ENCODE peak calls at places on chromosomes 6 and 20, in eight cellular contexts. O is neuronal stem cell, S is fibroblast of lung, M is GM12878, R is psoas muscle, X is spleen, Q is GM23248, N is left lung. I is an unnamed sample. For H3K4me1, the result is how much of the 10 kb centered on the place peaks cover.

GRCh38 chr6:113570651-113571050 is 286.5 kb upstream of the MARCKS start:
- DNase-seq in S (no peak), N (no peak), R (no peak), Q (no peak), M (no peak), X (no peak), O (no peak), I (no peak)

GRCh38 chr20:37220255-37220654 is 40.9 kb upstream of the MROH8 start:
- DNase-seq in X (no peak), O (no peak), M (no peak), Q (no peak), N (no peak), R (no peak), S (no peak), I (no peak)

GRCh38 chr6:3455490-3456394 is 1.1 kb downstream of the SLC22A23 start:
- DNase-seq in X (no peak), O (no peak), Q (peak), R (peak), N (peak), S (no peak), M (no peak), I (no peak)

GRCh38 chr6:26576929-26577719 is 19.6 kb upstream of the ABT1 start:
- DNase-seq in X (peak), R (no peak), N (no peak), O (peak), Q (peak), S (peak), M (no peak), I (no peak)

GRCh38 chr6:121563286-121563685 is 127.8 kb downstream of the GJA1 start:
- DNase-seq in M (no peak), X (no peak), S (no peak), N (no peak), Q (no peak), O (no peak), R (no peak), I (no peak)

GRCh38 chr6:51153109-51153508 is 334.4 kb downstream of the TFAP2B start:
- DNase-seq in X (no peak), R (no peak), S (no peak), N (no peak), M (no peak), O (no peak), Q (no peak), I (no peak)

GRCh38 chr6:10395946-10396577 is 18.8 kb downstream of the TFAP2A start:
- DNase-seq in Q (no peak), S (no peak), R (no peak), X (no peak), M (no peak), O (no peak), N (no peak), I (no peak)

GRCh38 chr20:32820000-32820697 is 395 bp downstream of the MAPRE1 start:
- DNase-seq in R (peak), O (peak), M (no peak), N (no peak), Q (peak), X (peak), S (peak), I (no peak)

GRCh38 chr20:61978491-61978890 is 87.2 kb downstream of the TAF4 start:
- DNase-seq in S (no peak), N (peak), R (no peak), Q (no peak), X (peak), M (no peak), O (no peak), I (no peak)

GRCh38 chr6:76771076-76771634 is 692.1 kb downstream of the HTR1B start:
- DNase-seq in N (no peak), M (no peak), O (no peak), Q (no peak), S (no peak), R (no peak), X (no peak), I (no peak)

GRCh38 chr6:11279213-11279780 is 46.8 kb upstream of the NEDD9 start:
- DNase-seq in Q (peak), R (peak), M (no peak), O (no peak), X (no peak), S (peak), N (no peak), I (no peak)

GRCh38 chr20:59678951-59679350 is 74.6 kb downstream of the PHACTR3 start:
- DNase-seq in X (no peak), N (no peak), Q (no peak), R (no peak), M (no peak), S (no peak), O (no peak), I (no peak)

GRCh38 chr20:35466856-35467255 is 11.5 kb downstream of the CEP250 start:
- DNase-seq in Q (no peak), S (no peak), N (no peak), X (no peak), O (no peak), M (no peak), R (no peak), I (no peak)

GRCh38 chr20:63495771-63496403 is 3.0 kb downstream of the EEF1A2 start:
- DNase-seq in Q (peak), O (peak), S (peak), N (peak), M (no peak), X (peak), R (peak), I (peak)

GRCh38 chr20:45140836-45141235 is 16.6 kb upstream of the WFDC12 start:
- DNase-seq in X (no peak), S (no peak), O (no peak), R (no peak), M (no peak), N (no peak), Q (no peak), I (no peak)

GRCh38 chr6:116779569-116780164 is 14.1 kb upstream of the FAM162B start:
- DNase-seq in M (no peak), R (no peak), S (peak), X (no peak), O (peak), N (no peak), Q (peak), I (no peak)

GRCh38 chr6:158642805-158643489 is 1.6 kb downstream of the DYNLT1 start:
- DNase-seq in S (no peak), R (no peak), X (no peak), O (no peak), Q (peak), M (no peak), N (no peak), I (no peak)

GRCh38 chr20:60272790-60273189 is 314.6 kb downstream of the CDH26 start:
- DNase-seq in S (no peak), X (no peak), R (no peak), Q (no peak), M (no peak), O (no peak), N (no peak), I (no peak)

GRCh38 chr20:37833172-37833915 is 69.6 kb upstream of the VSTM2L start:
- DNase-seq in S (no peak), N (no peak), M (no peak), Q (no peak), R (no peak), X (no peak), O (no peak), I (no peak)

GRCh38 chr6:51350308-51350904 is 531.7 kb downstream of the TFAP2B start:
- DNase-seq in O (no peak), S (no peak), R (no peak), M (no peak), N (no peak), Q (peak), X (no peak), I (no peak)

GRCh38 chr6:33856655-33857054 is 52.9 kb upstream of the MLN start:
- DNase-seq in S (no peak), M (peak), Q (no peak), O (no peak), N (no peak), R (no peak), X (peak), I (peak)

GRCh38 chr20:24990810-24991252 is 1.7 kb downstream of the APMAP start:
- DNase-seq in N (no peak), O (no peak), X (peak), S (no peak), Q (no peak), R (no peak), M (no peak), I (no peak)

GRCh38 chr6:56040271-56040670 is 164.9 kb upstream of the BMP5 start:
- DNase-seq in X (no peak), N (no peak), O (no peak), S (peak), R (no peak), M (no peak), Q (peak), I (no peak)

GRCh38 chr6:34239240-34239825 is 2.7 kb downstream of the HMGA1 start:
- DNase-seq in M (no peak), S (no peak), R (no peak), Q (no peak), N (no peak), X (peak), O (no peak), I (no peak)

GRCh38 chr20:58880994-58881752 is 28.7 kb downstream of the GNAS start:
- DNase-seq in O (no peak), R (no peak), N (no peak), S (no peak), X (no peak), Q (peak), M (no peak), I (no peak)

GRCh38 chr20:1392443-1392692 is 486 bp downstream of the FKBP1A start:
- DNase-seq in R (no peak), Q (peak), S (no peak), X (no peak), N (no peak), O (no peak), M (no peak), I (no peak)

GRCh38 chr20:20860078-20860806 is 147.8 kb upstream of the RALGAPA2 start:
- DNase-seq in M (peak), O (peak), N (peak), Q (peak), S (peak), X (peak), R (peak), I (peak)

GRCh38 chr6:130020892-130021483 is 2.6 kb downstream of the L3MBTL3 start:
- DNase-seq in R (peak), M (peak), O (peak), Q (peak), X (peak), S (peak), N (peak), I (peak)

GRCh38 chr6:120774275-120774674 is 560.0 kb downstream of the TBC1D32 start:
- DNase-seq in O (no peak), N (no peak), R (no peak), Q (no peak), S (peak), X (no peak), M (no peak), I (no peak)

GRCh38 chr20:32271620-32272019 is 5.8 kb upstream of the KIF3B start:
- DNase-seq in Q (no peak), S (no peak), O (no peak), M (no peak), X (no peak), N (no peak), R (no peak), I (no peak)

GRCh38 chr20:4187147-4187546 is 171.8 kb upstream of the RNF24 start:
- DNase-seq in N (no peak), O (no peak), X (peak), S (no peak), R (no peak), Q (no peak), M (no peak), I (no peak)

GRCh38 chr20:17944854-17945474 is 23.6 kb downstream of the SNX5 start:
- DNase-seq in X (no peak), S (no peak), Q (no peak), R (no peak), M (no peak), O (no peak), N (no peak), I (no peak)

GRCh38 chr6:32114853-32115252 is 5.7 kb upstream of the TNXB start:
- DNase-seq in Q (peak), X (no peak), M (no peak), R (peak), N (no peak), S (no peak), O (no peak), I (no peak)

GRCh38 chr6:131381052-131381451 is 192.0 kb upstream of the ARG1 start:
- DNase-seq in S (no peak), O (no peak), X (no peak), N (no peak), R (no peak), M (no peak), Q (no peak), I (no peak)
- H3K27ac ChIP-seq in S (no peak), O (no peak), X (no peak), N (no peak), R (no peak), M (no peak), Q (no peak), I (no peak)

GRCh38 chr6:1313364-1313754 is 1.5 kb downstream of the FOXQ1 start:
- DNase-seq in R (no peak), M (no peak), Q (peak), O (no peak), X (no peak), N (no peak), S (no peak), I (no peak)

GRCh38 chr6:1312193-1312443 is 220 bp downstream of the FOXQ1 start:
- DNase-seq in N (no peak), X (no peak), M (no peak), Q (no peak), O (no peak), S (no peak), R (no peak), I (no peak)

GRCh38 chr6:1312444-1313363 is 806 bp downstream of the FOXQ1 start:
- DNase-seq in X (no peak), R (no peak), M (no peak), Q (peak), O (no peak), N (peak), S (no peak), I (no peak)

GRCh38 chr6:1310628-1311399 is 1.1 kb upstream of the FOXQ1 start:
- DNase-seq in N (peak), S (no peak), M (no peak), Q (peak), X (peak), O (no peak), R (no peak), I (no peak)

DNA sequence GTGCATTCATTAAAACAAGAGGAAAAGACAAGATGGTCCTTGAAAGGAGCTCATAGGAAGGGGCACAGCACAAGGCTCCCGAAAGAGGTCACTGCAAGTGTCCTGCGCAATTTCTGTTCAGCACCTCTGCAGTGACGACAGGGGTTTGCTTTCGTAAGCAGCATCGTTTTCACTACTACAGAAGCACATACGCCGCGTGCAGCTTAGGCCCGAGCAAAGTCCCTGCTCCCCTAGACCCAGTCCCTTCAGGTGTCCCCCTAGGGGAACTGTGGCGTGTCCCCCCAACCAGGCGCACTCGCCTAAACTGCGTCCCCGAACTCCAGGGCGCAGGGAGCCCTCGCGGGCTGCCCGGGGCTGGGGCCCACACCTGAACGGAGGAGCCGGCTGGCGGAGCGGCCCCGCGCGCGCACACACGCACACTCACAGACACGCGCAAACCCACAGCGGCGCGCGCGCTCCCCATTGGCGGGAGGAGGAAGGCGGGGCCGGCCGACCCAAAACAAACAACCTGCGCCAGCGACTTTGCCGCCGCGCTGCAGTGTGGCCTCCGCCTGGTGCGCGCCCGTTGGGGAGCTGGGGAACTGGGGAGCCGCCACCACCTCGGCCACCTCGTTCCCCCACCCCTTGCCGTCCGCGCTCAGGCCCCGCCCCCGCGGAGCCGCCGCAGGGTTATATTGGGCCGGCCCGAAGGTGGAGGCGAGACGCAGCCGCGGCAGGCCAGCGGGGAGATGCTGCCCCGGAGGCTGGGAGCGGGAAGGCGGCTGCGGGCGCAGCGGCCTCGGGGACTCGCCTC is at the start of gene FOXQ1:
- DNase-seq in X (peak), R (no peak), N (peak), S (peak), M (no peak), O (no peak), Q (peak), I (no peak)
- H3K4me3 ChIP-seq in X (peak), R (peak), N (peak), S (peak), M (no peak), O (peak), Q (peak), I (peak)

GRCh38 chr6:15303920-15304291 is 58.0 kb downstream of the JARID2 start:
- DNase-seq in N (no peak), X (no peak), O (no peak), R (no peak), Q (no peak), S (no peak), M (no peak), I (no peak)

GRCh38 chr6:15301179-15302006 is 55.5 kb downstream of the JARID2 start:
- DNase-seq in O (no peak), M (no peak), X (no peak), R (no peak), Q (no peak), S (no peak), N (no peak), I (no peak)

GRCh38 chr6:15305496-15305895 is 59.6 kb downstream of the JARID2 start:
- DNase-seq in N (no peak), S (no peak), M (no peak), Q (no peak), X (no peak), R (no peak), O (no peak), I (no peak)

GRCh38 chr6:15304337-15305078 is 58.6 kb downstream of the JARID2 start:
- DNase-seq in M (no peak), O (no peak), S (no peak), R (no peak), Q (no peak), N (no peak), X (no peak), I (no peak)

GRCh38 chr6:15303162-15303919 is 57.5 kb downstream of the JARID2 start:
- DNase-seq in N (no peak), Q (no peak), X (no peak), R (no peak), M (no peak), S (no peak), O (no peak), I (no peak)
- H3K4me1 ChIP-seq in N (half or more), Q (half or more), X (half or more), R (half or more), M (half or more), S (under half), O (under half), I (under half)

DNA sequence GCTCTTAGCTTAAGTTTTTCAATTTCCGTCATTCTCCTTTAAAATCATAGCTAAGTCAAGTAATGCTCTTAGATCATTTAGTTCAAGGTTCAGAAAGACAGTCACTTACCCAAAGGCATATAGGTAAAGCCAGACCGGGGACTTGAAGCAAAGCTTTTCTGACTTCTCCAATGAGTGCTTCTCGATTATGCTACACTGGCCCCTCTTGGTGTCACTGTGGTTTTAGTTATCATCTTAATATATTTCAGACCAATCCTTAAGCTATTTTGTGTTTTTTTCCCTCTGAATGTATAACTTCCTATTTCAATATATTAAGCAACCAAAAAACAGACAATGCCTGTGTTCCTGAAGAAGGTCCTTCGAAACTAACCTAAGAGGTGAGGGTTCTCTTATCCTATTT is 3.8 kb downstream of the PRDM1 start:
- DNase-seq in N (no peak), R (no peak), X (no peak), Q (peak), S (peak), M (no peak), O (no peak), I (no peak)
- H3K27ac ChIP-seq in N (peak), R (no peak), X (peak), Q (no peak), S (no peak), M (peak), O (no peak), I (no peak)

I was measured in effector memory CD4-positive, alpha-beta T cell.